ENCODE peak calls at places on chromosomes 7 and 10, in five cellular contexts. A is A673, F is A549, C is AG04450, P is fibroblast of pulmonary artery. T is an unnamed sample.

GRCh38 chr7:7687800-7688199 is 30.6 kb downstream of the RPA3 start:
- DNase-seq in A (no peak), P (no peak), C (no peak), F (no peak), T (no peak)

GRCh38 chr7:90764848-90765570 is 168.9 kb downstream of the CDK14 start:
- DNase-seq in A (peak), F (no peak), P (no peak), C (no peak), T (no peak)

GRCh38 chr10:1571587-1572237 is 165.6 kb downstream of the ADARB2 start:
- DNase-seq in P (no peak), A (no peak), C (no peak), F (no peak), T (no peak)

GRCh38 chr7:106012935-106013439 is 49.9 kb downstream of the CDHR3 start:
- DNase-seq in C (peak), A (no peak), F (no peak), P (peak), T (peak)

GRCh38 chr10:97618733-97619132 is 14.6 kb downstream of the MORN4 start:
- DNase-seq in P (no peak), A (no peak), F (no peak), C (no peak), T (no peak)

GRCh38 chr10:115056186-115056585 is 37.0 kb upstream of the ATRNL1 start:
- DNase-seq in C (no peak), F (no peak), A (no peak), P (no peak), T (no peak)

GRCh38 chr10:79242620-79243152 is 104.6 kb upstream of the PPIF start:
- DNase-seq in F (no peak), A (peak), P (peak), C (peak), T (no peak)

GRCh38 chr10:100749309-100750217 is 4.2 kb downstream of the PAX2 start:
- DNase-seq in F (no peak), P (no peak), C (no peak), A (no peak), T (no peak)

GRCh38 chr7:29459591-29459990 is 104.0 kb upstream of the PRR15 start:
- DNase-seq in F (no peak), A (no peak), P (no peak), C (no peak), T (no peak)

GRCh38 chr7:96781919-96782318 is 72.3 kb upstream of the SEM1 start:
- DNase-seq in F (no peak), A (no peak), C (no peak), P (no peak), T (no peak)

GRCh38 chr10:106540606-106541005 is 623.9 kb downstream of the SORCS1 start:
- DNase-seq in C (no peak), P (peak), A (peak), F (no peak), T (no peak)

GRCh38 chr7:31747553-31747952 is 60.5 kb downstream of the PPP1R17 start:
- DNase-seq in A (no peak), F (no peak), P (no peak), C (no peak), T (no peak)

GRCh38 chr10:49691588-49691987 is 12.1 kb downstream of the C10orf53 start:
- DNase-seq in C (no peak), P (no peak), F (no peak), A (no peak), T (no peak)

GRCh38 chr7:63117-63480 is 129.3 kb upstream of the FAM20C start:
- DNase-seq in C (no peak), P (no peak), A (no peak), F (no peak), T (no peak)

GRCh38 chr10:105023706-105024105 is 382.6 kb downstream of the SORCS3 start:
- DNase-seq in F (no peak), A (no peak), P (no peak), C (no peak), T (no peak)

GRCh38 chr7:153012203-153012602 is 252.7 kb downstream of the ACTR3B start:
- DNase-seq in C (no peak), A (no peak), P (no peak), F (no peak), T (no peak)

GRCh38 chr10:50560370-50560769 is 63.4 kb downstream of the SGMS1 start:
- DNase-seq in A (no peak), C (no peak), F (no peak), P (no peak), T (no peak)

DNA sequence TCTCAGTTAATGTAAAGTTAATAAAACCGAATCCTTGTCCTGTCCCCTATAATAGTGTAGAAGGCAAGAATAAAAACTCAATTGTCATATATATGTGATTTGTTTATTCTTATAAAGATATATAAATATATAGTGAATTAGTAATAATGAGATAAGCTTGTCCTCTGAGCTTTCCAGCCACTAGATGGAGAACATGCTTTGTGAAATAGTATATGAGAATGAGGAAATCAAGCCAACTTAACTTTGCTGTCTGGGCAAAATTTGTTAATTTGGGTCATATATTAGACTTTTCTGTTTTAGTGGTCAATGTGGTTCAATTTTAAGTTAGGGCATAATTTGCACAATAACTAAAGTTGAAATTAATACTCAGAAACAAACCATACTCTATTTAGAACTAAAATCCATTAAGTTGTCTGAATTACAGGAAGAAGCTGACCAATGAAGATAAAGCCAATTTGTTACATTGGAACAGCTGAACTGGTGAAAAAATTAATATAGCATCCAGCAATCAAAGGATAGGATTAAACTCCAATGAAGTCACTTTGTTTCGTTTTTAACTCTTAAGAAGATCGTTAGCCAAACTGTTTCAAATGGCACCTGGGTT is 595.0 kb downstream of the ARL4A start:
- DNase-seq in C (peak), P (peak), A (peak), F (no peak), T (no peak)
- TF ChIP-seq CTCF in C (peak), P (peak), A (peak), F (peak), T (no peak)

GRCh38 chr7:19107392-19108147 is 9.9 kb downstream of the TWIST1 start:
- DNase-seq in F (no peak), A (peak), P (peak), C (no peak), T (no peak)
- H3K4me3 ChIP-seq in F (no peak), A (peak), P (peak), C (peak), T (peak)

GRCh38 chr7:151172273-151173141 is 5.0 kb upstream of the GBX1 start:
- DNase-seq in A (peak), F (peak), P (peak), C (peak), T (peak)
- TF ChIP-seq CTCF in A (peak), F (peak), P (no peak), C (peak), T (peak)

GRCh38 chr7:57176928-57177635 is 44.8 kb upstream of the ZNF479 start:
- DNase-seq in F (no peak), P (no peak), A (no peak), C (no peak), T (no peak)
- H3K4me3 ChIP-seq in F (no peak), P (no peak), A (no peak), C (no peak), T (no peak)

GRCh38 chr7:150852371-150852905 is at the start of gene AOC1:
- DNase-seq in A (no peak), P (no peak), C (no peak), F (no peak), T (no peak)
- TF ChIP-seq CTCF in A (no peak), P (no peak), C (no peak), F (no peak), T (no peak)

GRCh38 chr7:128849804-128850490 is 12.7 kb upstream of the ATP6V1F start:
- DNase-seq in A (no peak), F (no peak), C (no peak), P (no peak), T (no peak)
- H3K4me3 ChIP-seq in A (no peak), F (no peak), C (no peak), P (no peak), T (no peak)

GRCh38 chr7:115499966-115500365 is 530.6 kb downstream of the TFEC start:
- DNase-seq in F (no peak), A (no peak), C (no peak), P (peak), T (no peak)
- TF ChIP-seq CTCF in F (no peak), A (no peak), C (no peak), P (no peak), T (no peak)

T was measured in HFF-Myc.